ENCODE peak calls at places on chromosomes 4 and X, in six cellular contexts. L, S, P, G, F and M are unnamed samples. For H3K27me3, the result is how much of the 10 kb centered on the place peaks cover.

GRCh38 chr4:129822708-129823504 is 727.0 kb downstream of the C4orf33 start:
- DNase-seq in S (peak), P (peak), G (no peak), L (peak), F (peak), M (no peak)

GRCh38 chr4:172007889-172008288 is 194.7 kb downstream of the GALNTL6 start:
- DNase-seq in P (no peak), S (no peak), F (no peak), L (no peak), G (no peak), M (no peak)

GRCh38 chr4:121827851-121828250 is 4.2 kb upstream of the CCNA2 start:
- DNase-seq in F (no peak), G (no peak), S (no peak), P (peak), L (no peak), M (no peak)

GRCh38 chr4:9765091-9765490 is 16.3 kb upstream of the DRD5 start:
- DNase-seq in L (no peak), S (peak), P (peak), F (peak), G (no peak), M (no peak)

GRCh38 chr4:144174401-144175067 is 34.0 kb upstream of the GYPA start:
- DNase-seq in L (no peak), S (no peak), P (peak), F (peak), G (no peak), M (no peak)

GRCh38 chr4:77349796-77350195 is 192.8 kb downstream of the CCNG2 start:
- DNase-seq in G (no peak), L (no peak), S (no peak), F (no peak), P (peak), M (no peak)

GRCh38 chr4:142128529-142128928 is 492.1 kb downstream of the IL15 start:
- DNase-seq in S (peak), P (no peak), L (no peak), G (peak), F (no peak), M (no peak)

GRCh38 chrX:86023806-86024205 is 23.6 kb downstream of the CHM start:
- DNase-seq in P (peak), F (no peak), L (no peak), S (no peak), G (no peak), M (no peak)

GRCh38 chr4:40264995-40265909 is 68.4 kb downstream of the RHOH start:
- DNase-seq in S (no peak), P (no peak), F (peak), G (no peak), L (no peak), M (no peak)

GRCh38 chr4:183175631-183176232 is 76.7 kb downstream of the WWC2 start:
- DNase-seq in F (peak), L (no peak), S (no peak), G (no peak), P (peak), M (no peak)

GRCh38 chr4:3421470-3421869 is 20.3 kb upstream of the HGFAC start:
- DNase-seq in F (peak), G (no peak), S (no peak), P (no peak), L (no peak), M (no peak)

DNA sequence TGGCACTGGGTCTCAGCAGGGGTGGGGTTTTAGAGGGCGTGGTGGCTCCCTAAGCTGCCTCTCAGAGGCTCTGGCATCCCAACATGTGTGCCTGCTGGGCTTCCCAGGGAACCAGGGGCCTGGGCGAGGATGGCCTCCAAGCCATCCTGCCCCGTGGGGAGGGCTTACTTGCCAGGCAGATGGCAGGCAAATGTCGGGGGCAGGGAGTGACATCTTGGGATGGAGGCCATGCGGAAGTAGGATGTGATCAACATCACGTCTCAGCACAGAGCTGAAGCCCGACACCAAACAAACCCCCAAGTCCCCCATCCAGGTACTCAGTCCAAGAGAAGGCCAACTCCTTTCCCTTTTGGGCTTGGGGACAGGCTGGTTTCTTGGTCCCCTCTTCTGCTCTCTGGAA is 4.7 kb downstream of the L1CAM start:
- DNase-seq in G (no peak), L (no peak), S (no peak), F (no peak), P (no peak), M (no peak)
- H3K27me3 ChIP-seq in G (under half), L (under half), S (under half), F (under half), P (under half), M (under half)

GRCh38 chrX:154322890-154323289 is 27.3 kb downstream of the TKTL1 start:
- DNase-seq in S (no peak), G (no peak), L (no peak), P (no peak), F (no peak), M (no peak)
- H3K27me3 ChIP-seq in S (under half), G (under half), L (under half), P (under half), F (under half), M (under half)

GRCh38 chr4:6019316-6020263 is 1.4 kb upstream of the C4orf50 start:
- DNase-seq in G (peak), S (peak), L (no peak), P (peak), F (peak), M (no peak)
- H3K27me3 ChIP-seq in G (under half), S (under half), L (under half), P (under half), F (under half), M (under half)

DNA sequence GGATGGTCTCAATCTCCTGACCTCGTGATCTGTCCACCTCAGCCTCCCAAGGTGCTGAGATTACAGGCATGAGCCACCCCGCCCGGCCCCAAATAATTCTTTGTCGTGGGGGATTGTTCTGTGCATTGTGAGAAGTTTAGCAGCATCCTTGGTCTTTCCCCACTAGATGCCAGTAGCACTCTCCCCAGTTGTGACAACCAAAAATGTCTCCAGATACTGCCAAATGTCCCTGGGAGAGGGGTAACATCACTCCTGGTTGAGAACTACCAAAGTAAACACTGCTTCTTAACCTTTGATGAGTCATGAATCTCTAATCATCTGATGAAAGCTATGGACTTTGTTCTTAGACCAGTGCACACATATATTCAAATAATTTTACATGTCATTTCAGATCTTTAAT is 90.7 kb upstream of the BRS3 start:
- DNase-seq in L (no peak), S (no peak), P (peak), F (no peak), G (no peak), M (no peak)
- H3K27me3 ChIP-seq in L (under half), S (under half), P (under half), F (under half), G (under half), M (under half)

DNA sequence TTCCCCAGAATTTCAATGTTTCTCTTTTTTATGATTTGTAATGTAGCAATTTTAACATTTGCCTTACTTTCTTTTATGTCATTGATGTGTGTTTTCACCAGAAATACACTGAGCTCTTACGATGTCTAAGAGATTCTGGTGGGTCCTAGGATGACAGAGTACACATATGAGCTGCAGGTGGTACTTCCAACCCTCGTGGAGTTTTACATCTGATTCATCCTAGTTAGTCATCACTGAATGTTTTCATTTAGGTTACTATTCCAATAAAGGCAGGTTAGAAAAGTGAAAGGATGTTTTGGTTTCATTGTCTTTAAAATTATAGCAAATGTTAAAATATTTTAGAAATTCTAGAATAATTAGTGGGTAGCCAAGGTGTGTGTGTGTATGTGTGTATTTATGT is 605.9 kb downstream of the ADGRL3 start:
- DNase-seq in S (no peak), G (no peak), F (no peak), P (peak), L (no peak), M (no peak)
- H3K27me3 ChIP-seq in S (under half), G (under half), F (under half), P (under half), L (under half), M (under half)

DNA sequence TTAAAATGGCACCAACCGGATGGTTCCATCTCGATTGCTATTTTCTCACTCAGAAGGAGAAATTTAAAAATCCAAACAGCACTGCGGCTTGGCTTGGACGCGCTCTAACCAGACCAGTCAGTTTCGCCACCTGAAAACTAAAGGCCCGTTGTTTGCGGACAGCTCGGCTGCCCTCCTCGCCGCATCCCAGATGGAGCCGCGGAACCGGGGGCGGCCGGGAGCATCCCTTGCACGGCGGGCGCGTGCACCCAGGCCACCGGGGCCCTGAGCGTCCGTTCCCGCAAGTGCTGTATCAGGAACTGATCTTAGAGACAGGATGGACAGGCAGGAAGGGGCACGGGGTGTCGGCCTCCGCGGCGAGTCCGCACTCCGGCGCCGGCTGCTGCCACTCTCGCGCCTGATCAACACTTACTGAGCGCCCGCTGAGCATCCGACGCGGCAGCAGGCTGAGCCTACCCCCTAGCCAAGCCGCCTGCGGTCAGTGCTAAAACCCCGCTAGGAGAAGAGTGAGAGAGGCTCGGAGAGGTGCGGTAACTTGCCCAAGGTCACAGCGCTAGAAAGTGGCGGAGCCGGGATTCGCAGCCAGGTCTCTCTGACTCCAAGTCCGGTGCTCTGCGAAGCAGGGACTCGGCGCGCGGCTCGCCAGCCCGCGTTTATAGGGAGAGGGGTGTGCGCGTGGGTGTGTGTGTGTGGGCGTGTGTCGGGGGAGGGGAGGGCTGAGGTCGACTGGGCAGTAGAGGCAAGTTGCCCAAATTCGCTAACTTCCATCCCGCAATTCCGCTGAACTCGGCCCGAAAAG is at the start of gene CITED1:
- DNase-seq in P (no peak), L (peak), S (peak), F (no peak), G (peak), M (no peak)
- H3K27me3 ChIP-seq in P (under half), L (under half), S (under half), F (half or more), G (under half), M (half or more)

GRCh38 chrX:15468036-15468435 is 25.1 kb downstream of the PIR start:
- DNase-seq in L (no peak), S (no peak), F (peak), P (peak), G (no peak), M (no peak)

GRCh38 chrX:15465896-15466651 is 27.1 kb downstream of the PIR start:
- DNase-seq in G (no peak), S (no peak), F (peak), P (no peak), L (no peak), M (no peak)

GRCh38 chrX:15469613-15470012 is 23.5 kb downstream of the PIR start:
- DNase-seq in S (no peak), L (no peak), F (no peak), G (no peak), P (no peak), M (no peak)

GRCh38 chrX:15464704-15465103 is 28.4 kb downstream of the PIR start:
- DNase-seq in S (no peak), L (no peak), P (no peak), G (no peak), F (no peak), M (no peak)

GRCh38 chrX:15465347-15465746 is 27.8 kb downstream of the PIR start:
- DNase-seq in P (peak), L (no peak), F (no peak), G (no peak), S (no peak), M (no peak)
- H3K27me3 ChIP-seq in P (under half), L (under half), F (under half), G (under half), S (under half), M (under half)

DNA sequence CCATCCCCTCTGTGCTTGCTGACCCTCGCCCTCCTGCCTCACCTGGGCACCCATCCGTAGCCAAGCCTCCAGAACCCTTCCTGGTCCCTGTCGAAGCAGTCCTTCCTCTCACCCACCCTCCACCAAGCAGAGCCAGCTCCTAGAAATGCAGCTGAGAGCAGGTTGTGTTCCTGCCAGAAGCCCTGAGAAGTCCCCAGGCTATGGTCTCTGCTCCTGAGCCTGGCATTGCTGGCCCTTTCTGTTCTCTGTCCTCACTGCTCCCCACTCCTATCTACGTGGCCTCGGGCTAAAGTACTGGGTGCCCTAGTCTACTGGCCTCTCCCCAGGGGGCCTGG is 2.1 kb upstream of the CPZ start:
- DNase-seq in P (no peak), L (peak), F (no peak), S (no peak), G (no peak), M (no peak)
- H3K27me3 ChIP-seq in P (under half), L (under half), F (under half), S (under half), G (under half), M (under half)